ENCODE peak calls at places on chromosomes 3 and 15, in five cellular contexts. C is A549, G is esophagus muscularis mucosa, S is stomach, N is SK-N-SH. M is an unnamed sample.

GRCh38 chr3:5339967-5340535 is 152.5 kb downstream of the EDEM1 start:
- DNase-seq in G (no peak), S (no peak), N (no peak), C (no peak), M (no peak)

GRCh38 chr3:188469228-188469885 is 315.4 kb downstream of the LPP start:
- DNase-seq in C (no peak), S (no peak), G (no peak), N (no peak), M (peak; percentile 64)

GRCh38 chr3:112778298-112779008 is 68.2 kb downstream of the CD200R1L start:
- DNase-seq in N (no peak), S (no peak), G (no peak), C (no peak), M (no peak)

GRCh38 chr3:71064976-71065763 is 518.4 kb downstream of the FOXP1 start:
- DNase-seq in S (peak; percentile 68), G (no peak), C (peak; percentile 36), N (no peak), M (peak; percentile 39)

GRCh38 chr3:77041756-77042155 is 1.9 kb downstream of the ROBO2 start:
- DNase-seq in N (no peak), C (no peak), S (no peak), G (no peak), M (no peak)

GRCh38 chr3:104526901-104527401 is 839.8 kb upstream of the ALCAM start:
- DNase-seq in G (no peak), S (no peak), N (no peak), C (no peak), M (no peak)

GRCh38 chr3:38641461-38642110 is 7.9 kb downstream of the SCN5A start:
- DNase-seq in C (no peak), N (no peak), G (no peak), S (peak; percentile 19), M (no peak)

GRCh38 chr3:45225465-45226205 is 452 bp downstream of the TMEM158 start:
- DNase-seq in G (no peak), C (no peak), S (no peak), N (peak; percentile 73), M (no peak)

GRCh38 chr3:189646902-189647542 is 15.8 kb downstream of the TP63 start:
- DNase-seq in N (no peak), S (no peak), G (no peak), C (no peak), M (no peak)

DNA sequence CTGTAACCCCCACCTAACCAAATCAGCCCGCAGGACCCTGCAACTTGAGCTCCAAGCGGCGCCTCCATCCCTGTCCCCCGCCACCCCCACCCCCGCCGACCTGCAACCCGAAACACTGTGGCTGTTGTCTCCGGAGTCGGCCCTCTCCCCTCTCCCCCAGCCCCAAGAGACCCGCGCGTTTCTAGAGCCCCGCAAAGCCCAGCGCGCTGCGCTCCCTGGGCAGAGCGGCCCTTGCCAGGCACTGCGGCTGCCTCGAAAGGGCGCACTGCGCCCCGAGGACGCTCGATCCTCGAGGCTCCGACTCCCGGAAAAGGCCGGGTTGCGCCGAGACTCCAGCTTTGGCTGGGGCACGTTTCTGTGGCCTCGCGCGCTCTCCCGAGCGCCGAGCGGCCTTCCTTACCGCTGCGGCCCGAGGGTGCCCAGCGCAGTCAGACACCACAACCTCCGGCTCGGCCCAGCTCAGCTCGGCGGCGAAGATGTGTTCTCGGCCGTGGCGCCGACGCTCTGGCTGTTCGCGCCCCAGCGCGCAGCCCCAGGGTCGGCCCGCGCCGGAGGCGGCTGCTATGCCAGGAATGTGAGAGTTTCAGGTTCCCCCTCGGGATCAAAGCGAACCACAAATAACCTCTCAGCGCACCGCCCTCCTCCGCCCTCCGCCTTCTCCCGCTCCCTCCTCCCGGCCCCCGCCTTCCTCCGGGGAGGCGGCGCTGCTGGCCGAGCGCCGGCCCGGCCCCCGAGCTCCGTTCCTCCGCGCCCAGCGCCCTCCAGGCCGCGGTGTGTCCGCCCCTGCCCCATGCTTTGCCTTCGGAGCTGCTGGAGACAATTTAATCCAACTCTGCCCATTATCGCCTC is at the start of gene AMOTL2:
- DNase-seq in G (peak; percentile 96), C (peak; percentile 90), S (peak; percentile 89), N (peak; percentile 91), M (peak; percentile 76)
- H3K4me3 ChIP-seq in G (peak within 1 kb of the TSS; percentile 83), C (peak within 1 kb of the TSS; percentile 74), S (peak within 1 kb of the TSS; percentile 62), N (peak within 1 kb of the TSS; percentile 99), M (peak within 1 kb of the TSS; percentile 78)

DNA sequence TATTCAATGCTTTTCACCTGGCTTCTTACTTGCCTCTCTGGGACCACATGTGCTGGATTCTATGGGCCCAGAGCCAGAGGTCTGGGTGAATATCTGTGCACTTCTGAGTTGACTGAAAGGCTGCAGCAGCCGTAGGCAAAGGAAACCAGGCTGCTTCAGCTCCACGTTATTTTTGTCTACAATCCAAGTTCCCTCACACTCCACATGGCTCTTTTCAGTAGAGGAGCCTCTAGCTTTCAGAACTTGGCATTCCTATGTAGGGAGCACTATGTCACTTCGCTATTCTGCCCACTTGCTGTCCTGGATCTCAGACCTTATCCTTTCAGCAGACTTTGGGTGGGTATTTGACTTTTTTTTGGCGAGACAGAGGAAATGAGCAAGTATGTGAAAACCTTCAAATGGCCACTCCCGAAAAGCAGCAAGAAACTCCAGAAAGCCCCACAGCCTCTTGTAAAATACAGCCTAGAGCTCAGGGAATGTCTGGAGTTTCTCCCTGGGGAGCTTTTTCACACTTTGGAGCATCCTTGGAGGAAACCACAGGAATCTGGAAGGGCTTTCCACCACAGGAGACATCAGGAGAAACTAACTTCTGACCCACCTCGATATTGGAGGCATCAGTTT is 80.9 kb downstream of the DUT start:
- DNase-seq in N (no peak), S (no peak), C (no peak), G (no peak), M (no peak)
- H3K27ac ChIP-seq in N (peak overlapping the region; percentile 22), S (no peak overlapping the region), C (no peak overlapping the region), G (peak overlapping the region; percentile 50), M (no peak overlapping the region)

DNA sequence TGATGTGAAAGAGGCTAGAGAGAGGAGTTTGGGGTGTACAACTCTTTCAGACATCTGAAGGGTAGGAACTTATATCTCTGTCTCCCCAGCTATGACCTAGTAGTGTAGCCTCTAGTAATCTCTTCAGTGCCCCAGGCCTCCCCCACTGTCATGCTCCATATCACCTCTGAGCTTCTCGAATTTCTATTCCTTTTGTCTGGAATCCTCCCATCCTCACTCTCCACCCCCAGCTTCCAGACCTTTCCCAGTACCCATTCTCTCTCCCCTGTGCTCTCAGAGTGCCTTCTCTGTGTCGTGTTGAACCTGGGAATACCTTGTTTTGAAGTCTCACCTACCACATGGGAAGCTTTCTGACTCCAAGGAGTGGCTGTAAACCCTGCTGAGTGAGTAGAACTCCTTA is 3.6 kb upstream of the RBPMS2 start:
- DNase-seq in G (no peak), S (no peak), N (no peak), C (no peak), M (no peak)
- TF ChIP-seq EP300 in G (no peak), S (no peak), N (no peak), C (no peak), M (no peak)

DNA sequence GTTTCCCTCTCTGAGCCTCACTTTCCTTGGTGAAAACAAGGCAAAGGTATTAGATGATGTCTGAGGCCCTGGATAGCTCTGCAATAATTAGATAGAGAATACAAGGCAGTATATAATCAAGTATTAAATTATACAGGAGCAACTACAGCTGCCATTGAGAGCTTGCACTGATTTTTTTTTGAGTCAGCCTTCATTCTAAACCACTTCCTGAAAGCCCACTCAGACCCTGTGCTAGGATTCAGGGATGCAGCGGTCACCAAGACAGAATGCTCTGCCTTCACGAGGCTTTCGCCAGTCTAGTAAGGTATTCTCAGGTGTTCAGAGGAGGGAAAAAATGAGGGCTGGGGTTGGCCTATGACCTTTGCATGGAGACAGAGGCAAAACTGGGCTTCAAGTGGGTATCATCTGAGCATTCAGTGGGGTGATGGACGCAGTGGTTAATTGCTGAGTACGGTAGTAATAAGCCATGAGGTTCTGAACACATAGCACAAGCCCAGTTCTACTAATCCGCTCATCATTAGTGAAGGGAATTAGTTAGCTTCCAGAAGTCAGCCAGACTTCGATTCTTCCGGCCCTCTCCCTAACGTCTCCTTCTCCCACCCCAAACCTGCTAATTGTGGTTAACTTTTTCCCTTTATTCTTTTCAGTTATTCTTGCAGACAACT is 3.6 kb downstream of the VGLL4 start:
- DNase-seq in N (no peak), S (no peak), G (peak; percentile 47), C (no peak), M (no peak)
- H3K4me3 ChIP-seq in N (peak overlapping the region; percentile 71), S (no peak overlapping the region), G (peak overlapping the region; percentile 69), C (no peak overlapping the region), M (no peak overlapping the region)

DNA sequence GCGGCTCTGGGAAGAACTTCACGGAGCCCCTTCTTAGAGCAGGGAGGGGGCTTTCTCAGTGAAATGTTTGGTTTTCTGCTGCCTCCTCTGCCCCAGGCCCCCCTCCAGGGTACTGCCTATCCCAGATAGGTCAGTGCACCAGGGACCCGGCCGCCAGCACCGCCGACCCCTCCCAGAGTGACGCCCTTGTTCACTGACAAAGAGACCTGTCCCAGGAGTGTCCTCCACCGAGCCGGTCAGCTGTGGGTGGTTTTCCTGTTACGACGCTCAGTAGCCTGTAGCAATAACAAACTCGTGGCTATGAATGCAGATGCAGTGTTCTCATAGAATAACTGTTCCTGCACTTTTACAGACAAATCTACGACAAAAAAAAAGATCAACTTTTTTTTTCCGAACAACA is 87.5 kb downstream of the VGLL4 start:
- DNase-seq in S (no peak), G (no peak), C (no peak), N (no peak), M (no peak)
- H3K27ac ChIP-seq in S (peak overlapping the region; percentile 72), G (peak overlapping the region; percentile 10), C (no peak overlapping the region), N (no peak overlapping the region), M (peak overlapping the region; percentile 83)

M was measured in tibial nerve.